ENCODE peak calls at places on chromosomes 1 and 21, in seven cellular contexts. N, S, P, Y, K, R and V are unnamed samples.

GRCh38 chr21:46424621-46425020 is 34.1 kb upstream of the DIP2A start:
- DNase-seq in Y (no peak), K (no peak), P (no peak), S (no peak), R (no peak), N (no peak), V (no peak)

GRCh38 chr1:204417231-204417997 is 5.8 kb upstream of the PPP1R15B start:
- DNase-seq in Y (no peak), S (peak; percentile 79), K (peak; percentile 95), P (no peak), N (peak; percentile 97), R (peak; percentile 60), V (peak; percentile 95)

GRCh38 chr1:204738506-204738905 is 53.0 kb upstream of the LRRN2 start:
- DNase-seq in Y (no peak), K (no peak), S (no peak), R (no peak), P (no peak), N (no peak), V (no peak)

GRCh38 chr1:85116856-85117255 is 68.6 kb upstream of the MCOLN3 start:
- DNase-seq in P (no peak), R (no peak), Y (no peak), K (no peak), S (peak; percentile 67), N (no peak), V (no peak)

GRCh38 chr21:27369234-27369633 is 402.3 kb upstream of the ADAMTS5 start:
- DNase-seq in N (no peak), S (no peak), P (no peak), R (no peak), Y (no peak), K (no peak), V (no peak)

GRCh38 chr1:8201331-8201861 is 116.5 kb upstream of the SLC45A1 start:
- DNase-seq in P (no peak), S (no peak), Y (no peak), R (no peak), K (no peak), N (no peak), V (peak; percentile 54)

GRCh38 chr21:37734846-37735245 is 181.4 kb downstream of the KCNJ6 start:
- DNase-seq in K (no peak), Y (no peak), P (no peak), R (no peak), N (no peak), S (no peak), V (no peak)

GRCh38 chr1:241610056-241610815 is 29.9 kb downstream of the CHML start:
- DNase-seq in R (no peak), K (peak; percentile 28), P (no peak), Y (no peak), N (peak; percentile 58), S (no peak), V (peak; percentile 82)

GRCh38 chr1:11940260-11940921 is 5.9 kb downstream of the PLOD1 start:
- DNase-seq in K (peak; percentile 39), N (peak; percentile 31), S (no peak), Y (peak; percentile 37), P (no peak), R (no peak), V (no peak)

GRCh38 chr1:214012418-214012817 is 24.6 kb downstream of the PROX1 start:
- DNase-seq in K (no peak), Y (no peak), P (no peak), S (no peak), N (no peak), R (no peak), V (no peak)

GRCh38 chr1:191888996-191889622 is 269.2 kb upstream of the RGS18 start:
- DNase-seq in R (no peak), K (peak; percentile 1), S (peak; percentile 94), P (no peak), N (peak; percentile 64), Y (no peak), V (no peak)

GRCh38 chr1:53617382-53618217 is 121.4 kb downstream of the GLIS1 start:
- DNase-seq in Y (no peak), K (peak; percentile 39), P (no peak), R (no peak), S (no peak), N (peak; percentile 60), V (no peak)

GRCh38 chr1:64183985-64184440 is 19.4 kb upstream of the UBE2U start:
- DNase-seq in K (peak; percentile 80), Y (no peak), S (no peak), N (peak; percentile 85), R (no peak), P (no peak), V (no peak)

GRCh38 chr1:237394263-237394662 is 352.3 kb downstream of the RYR2 start:
- DNase-seq in P (no peak), Y (no peak), K (no peak), N (no peak), R (no peak), S (no peak), V (no peak)

GRCh38 chr1:79193211-79194079 is 186.9 kb upstream of the ADGRL4 start:
- DNase-seq in R (no peak), K (peak; percentile 65), N (peak; percentile 79), S (no peak), P (no peak), Y (no peak), V (peak; percentile 39)

GRCh38 chr1:61183471-61184034 is 101.2 kb downstream of the NFIA start:
- DNase-seq in R (no peak), S (no peak), K (peak; percentile 17), P (no peak), Y (no peak), N (peak; percentile 78), V (no peak)

GRCh38 chr1:43653339-43653738 is 3.4 kb downstream of the KDM4A start:
- DNase-seq in R (no peak), S (peak; percentile 54), K (no peak), P (no peak), Y (no peak), N (peak; percentile 23), V (peak; percentile 24)

GRCh38 chr1:191519519-191519918 is 638.7 kb upstream of the RGS18 start:
- DNase-seq in N (no peak), R (no peak), S (no peak), P (no peak), K (no peak), Y (no peak), V (no peak)

GRCh38 chr1:119080586-119080985 is 59.9 kb downstream of the WARS2 start:
- DNase-seq in K (peak; percentile 49), S (no peak), N (peak; percentile 87), Y (no peak), R (no peak), P (no peak), V (peak; percentile 80)

GRCh38 chr1:158100498-158100897 is 80.2 kb upstream of the CD1D start:
- DNase-seq in P (no peak), Y (no peak), K (no peak), N (peak; percentile 35), R (no peak), S (no peak), V (no peak)

GRCh38 chr21:37623689-37624088 is 257.1 kb downstream of the DYRK1A start:
- DNase-seq in Y (no peak), N (no peak), P (no peak), S (no peak), R (no peak), K (no peak), V (no peak)

GRCh38 chr1:97337250-97338030 is 583.4 kb downstream of the DPYD start:
- DNase-seq in K (no peak), S (no peak), P (no peak), N (no peak), Y (no peak), R (no peak), V (peak; percentile 58)

GRCh38 chr1:156124557-156125483 is 10.3 kb downstream of the LMNA start:
- DNase-seq in K (peak; percentile 69), R (no peak), P (no peak), N (peak; percentile 48), Y (no peak), S (peak; percentile 82), V (peak; percentile 91)

GRCh38 chr1:211908453-211908852 is 77.9 kb upstream of the LPGAT1 start:
- DNase-seq in K (no peak), N (no peak), R (no peak), S (peak; percentile 69), Y (no peak), P (no peak), V (no peak)

GRCh38 chr1:53066941-53067738 is 5.1 kb downstream of the PODN start:
- DNase-seq in Y (no peak), R (no peak), K (no peak), P (no peak), S (no peak), N (peak; percentile 39), V (no peak)

GRCh38 chr1:53195211-53195909 is 1.3 kb upstream of the CPT2 start:
- DNase-seq in S (no peak), P (no peak), Y (no peak), N (no peak), R (no peak), K (no peak), V (no peak)

GRCh38 chr1:44105810-44106209 is 12.8 kb upstream of the KLF17 start:
- DNase-seq in R (no peak), Y (no peak), S (no peak), P (no peak), K (no peak), N (no peak), V (no peak)